ENCODE peak calls at places on chromosomes 1 and 21, in five cellular contexts. One of them, this sample, is unnamed.

GRCh38 chr1:4214826-4215225 is 314.8 kb upstream of the C1orf174 start:
- DNase-seq in uterus: no peak
- DNase-seq in Kasumi-1: no peak
- DNase-seq in SW480: no peak
- DNase-seq in CD8-positive, alpha-beta T cell: no peak
- DNase-seq in this sample: no peak

GRCh38 chr1:151584278-151584677 is 27.6 kb upstream of the SNX27 start:
- DNase-seq in CD8-positive, alpha-beta T cell: no peak
- DNase-seq in SW480: no peak
- DNase-seq in uterus: no peak
- DNase-seq in Kasumi-1: no peak
- DNase-seq in this sample: no peak

GRCh38 chr21:44425307-44425894 is 29.9 kb upstream of the LRRC3 start:
- DNase-seq in uterus: no peak
- DNase-seq in CD8-positive, alpha-beta T cell: no peak
- DNase-seq in SW480: peak; percentile 74
- DNase-seq in Kasumi-1: no peak
- DNase-seq in this sample: peak; percentile 40

GRCh38 chr1:30460661-30461060 is 262.7 kb downstream of the MATN1 start:
- DNase-seq in Kasumi-1: no peak
- DNase-seq in SW480: no peak
- DNase-seq in CD8-positive, alpha-beta T cell: no peak
- DNase-seq in uterus: no peak
- DNase-seq in this sample: no peak

GRCh38 chr21:42861311-42862122 is 17.8 kb downstream of the WDR4 start:
- DNase-seq in uterus: no peak
- DNase-seq in SW480: no peak
- DNase-seq in CD8-positive, alpha-beta T cell: no peak
- DNase-seq in Kasumi-1: no peak
- DNase-seq in this sample: no peak

GRCh38 chr1:93720931-93721614 is 39.4 kb upstream of the BCAR3 start:
- DNase-seq in CD8-positive, alpha-beta T cell: no peak
- DNase-seq in SW480: peak; percentile 66
- DNase-seq in Kasumi-1: no peak
- DNase-seq in uterus: no peak
- DNase-seq in this sample: no peak

GRCh38 chr1:111603979-111604378 is 15.6 kb upstream of the RAP1A start:
- DNase-seq in Kasumi-1: no peak
- DNase-seq in SW480: no peak
- DNase-seq in uterus: no peak
- DNase-seq in CD8-positive, alpha-beta T cell: peak; percentile 89
- DNase-seq in this sample: no peak

GRCh38 chr1:81179239-81179638 is 621.5 kb upstream of the ADGRL2 start:
- DNase-seq in CD8-positive, alpha-beta T cell: no peak
- DNase-seq in uterus: no peak
- DNase-seq in Kasumi-1: no peak
- DNase-seq in SW480: peak; percentile 3
- DNase-seq in this sample: no peak

GRCh38 chr1:18938008-18938706 is 18.3 kb downstream of the IFFO2 start:
- DNase-seq in Kasumi-1: no peak
- DNase-seq in CD8-positive, alpha-beta T cell: no peak
- DNase-seq in SW480: no peak
- DNase-seq in uterus: no peak
- DNase-seq in this sample: no peak

GRCh38 chr1:7300893-7301292 is 470.2 kb upstream of the VAMP3 start:
- DNase-seq in Kasumi-1: no peak
- DNase-seq in uterus: no peak
- DNase-seq in CD8-positive, alpha-beta T cell: no peak
- DNase-seq in SW480: peak; percentile 93
- DNase-seq in this sample: no peak